ENCODE peak calls at places on chromosomes 12 and 14, in eight cellular contexts. A is left ventricle myocardium inferior, W is fibroblast of pulmonary artery, C is endothelial cell, G is B cell, N is HepG2, Z is GM20000, K is tibial artery. P is an unnamed sample.

GRCh38 chr12:28583771-28584261 is 393.6 kb downstream of the CCDC91 start:
- DNase-seq in A (no peak), K (no peak), N (no peak), C (no peak), Z (no peak), G (no peak), W (peak), P (no peak)

GRCh38 chr12:71556881-71557280 is 106.8 kb downstream of the ZFC3H1 start:
- DNase-seq in C (no peak), A (no peak), G (no peak), K (no peak), N (peak), Z (no peak), W (peak), P (no peak)

GRCh38 chr12:128339121-128339520 is 72.2 kb downstream of the TMEM132C start:
- DNase-seq in G (no peak), C (no peak), A (no peak), N (no peak), Z (no peak), K (no peak), W (no peak), P (no peak)

GRCh38 chr12:127613056-127613455 is 653.9 kb upstream of the TMEM132C start:
- DNase-seq in K (no peak), N (no peak), W (no peak), G (no peak), Z (no peak), A (no peak), C (no peak), P (no peak)

GRCh38 chr14:65637780-65638179 is 225.2 kb downstream of the FUT8 start:
- DNase-seq in N (no peak), A (no peak), G (no peak), K (no peak), W (no peak), C (no peak), Z (peak), P (peak)

GRCh38 chr12:76259660-76260389 is 88.4 kb downstream of the BBS10 start:
- DNase-seq in C (no peak), A (no peak), G (no peak), N (no peak), Z (no peak), K (no peak), W (peak), P (no peak)

GRCh38 chr12:6047249-6048227 is 76.9 kb downstream of the VWF start:
- DNase-seq in Z (no peak), N (no peak), G (no peak), W (peak), K (no peak), A (no peak), C (no peak), P (no peak)

GRCh38 chr12:5487971-5488955 is 56.4 kb downstream of the NTF3 start:
- DNase-seq in Z (no peak), A (no peak), G (no peak), C (no peak), N (no peak), W (peak), K (no peak), P (no peak)

GRCh38 chr12:89192419-89192818 is 159.9 kb downstream of the DUSP6 start:
- DNase-seq in N (peak), K (no peak), A (no peak), Z (no peak), W (no peak), G (no peak), C (no peak), P (no peak)

GRCh38 chr12:49903700-49904423 is at the start of gene FAIM2:
- DNase-seq in Z (no peak), N (no peak), K (peak), G (peak), C (no peak), W (peak), A (peak), P (no peak)

GRCh38 chr12:104743181-104743580 is 214.9 kb downstream of the SLC41A2 start:
- DNase-seq in A (no peak), W (no peak), Z (no peak), N (no peak), K (no peak), C (no peak), G (no peak), P (no peak)

GRCh38 chr14:105039458-105040205 is 18.7 kb upstream of the CDCA4 start:
- DNase-seq in A (no peak), W (no peak), C (no peak), N (peak), G (no peak), Z (no peak), K (no peak), P (no peak)

GRCh38 chr14:104973215-104974145 is 4.7 kb downstream of the AHNAK2 start:
- DNase-seq in K (peak), Z (no peak), A (peak), G (no peak), N (no peak), C (no peak), W (peak), P (no peak)

GRCh38 chr12:108482717-108483212 is 32.3 kb upstream of the FICD start:
- DNase-seq in G (no peak), A (no peak), N (no peak), K (no peak), Z (no peak), C (no peak), W (no peak), P (no peak)

GRCh38 chr14:54686219-54686870 is 119.4 kb downstream of the SAMD4A start:
- DNase-seq in N (no peak), W (peak), G (no peak), A (peak), Z (no peak), K (peak), C (no peak), P (peak)

GRCh38 chr12:2643736-2644135 is 151.0 kb upstream of the FKBP4 start:
- DNase-seq in C (no peak), K (no peak), Z (no peak), G (no peak), W (no peak), N (no peak), A (no peak), P (no peak)

GRCh38 chr14:38291681-38292459 is 36.0 kb upstream of the CLEC14A start:
- DNase-seq in W (peak), K (no peak), C (no peak), Z (no peak), A (no peak), G (no peak), N (no peak), P (no peak)

DNA sequence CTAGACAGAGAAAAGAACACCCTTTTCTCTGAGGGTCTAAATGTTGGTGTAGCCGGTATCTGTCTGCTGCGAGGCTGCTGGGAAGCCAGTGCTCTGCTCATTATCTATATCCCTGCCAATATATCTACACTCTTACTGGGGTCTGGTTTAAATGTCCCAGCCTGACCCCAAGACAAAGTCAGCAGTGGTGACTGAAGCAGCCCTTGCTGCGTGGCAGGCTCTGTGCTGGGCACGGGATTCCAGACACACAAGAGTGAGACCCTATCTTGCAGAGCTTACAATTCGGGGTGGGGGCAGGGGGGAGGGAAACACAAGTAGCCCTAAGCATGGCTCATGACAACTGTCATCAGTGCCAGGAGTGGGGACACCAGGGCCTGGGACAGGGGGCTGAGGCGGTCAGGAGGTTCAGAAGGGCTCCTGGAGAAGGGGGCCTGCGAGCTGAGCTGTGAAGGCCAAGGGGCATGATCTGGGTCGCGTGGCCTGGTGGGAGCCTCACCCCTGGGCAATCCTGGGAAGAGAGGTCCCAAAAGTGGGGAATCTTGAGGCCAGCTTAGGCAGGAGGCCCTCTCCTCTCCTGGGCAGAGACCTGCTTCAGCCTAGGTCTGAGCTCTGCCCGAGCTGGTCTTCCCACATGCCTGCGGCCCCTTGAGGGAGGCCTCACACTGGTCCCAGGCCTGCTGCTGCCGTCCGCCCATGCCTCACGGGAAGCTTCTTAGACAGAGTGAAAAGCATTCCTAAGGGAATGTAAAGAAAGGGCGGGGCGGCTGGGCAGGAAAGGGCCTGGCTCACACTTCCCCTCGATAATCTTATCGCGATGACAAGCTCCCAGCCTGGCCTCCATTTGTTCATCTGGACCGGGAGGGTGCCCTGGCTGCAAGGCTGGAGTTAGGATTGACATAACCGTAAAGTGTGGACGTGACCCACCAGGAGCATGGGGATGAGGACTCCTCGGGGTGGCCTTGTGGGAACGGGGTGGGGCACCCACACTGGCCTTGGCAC is 7.3 kb upstream of the RCOR1 start:
- DNase-seq in K (no peak), W (peak), N (no peak), Z (no peak), C (peak), G (no peak), A (no peak), P (no peak)
- TF ChIP-seq CTCF in K (no peak), W (no peak), N (no peak), Z (no peak), C (no peak), G (no peak), A (no peak), P (no peak)

GRCh38 chr12:53224268-53224896 is 7.6 kb downstream of the RARG start:
- DNase-seq in N (peak), C (no peak), A (no peak), G (no peak), K (no peak), Z (no peak), W (no peak), P (no peak)
- TF ChIP-seq CTCF in N (no peak), C (no peak), A (peak), G (no peak), K (no peak), Z (no peak), W (peak), P (no peak)

GRCh38 chr12:9636807-9637206 is 29.1 kb upstream of the KLRB1 start:
- DNase-seq in N (peak), K (no peak), A (no peak), C (no peak), W (no peak), G (no peak), Z (no peak), P (no peak)
- TF ChIP-seq CTCF in N (no peak), K (no peak), A (no peak), C (no peak), W (peak), G (no peak), Z (no peak), P (no peak)

GRCh38 chr14:91038439-91038838 is 22.0 kb downstream of the RPS6KA5 start:
- DNase-seq in G (no peak), C (no peak), N (no peak), A (no peak), Z (no peak), W (peak), K (peak), P (no peak)
- TF ChIP-seq CTCF in G (no peak), C (no peak), N (no peak), A (no peak), Z (no peak), W (no peak), K (no peak), P (no peak)

GRCh38 chr14:97275276-97275675 is 478.1 kb downstream of the VRK1 start:
- DNase-seq in G (no peak), W (no peak), N (no peak), K (no peak), Z (no peak), A (no peak), C (no peak), P (no peak)

GRCh38 chr14:97270308-97270707 is 473.1 kb downstream of the VRK1 start:
- DNase-seq in G (no peak), N (peak), C (no peak), W (no peak), A (no peak), Z (no peak), K (no peak), P (no peak)

GRCh38 chr14:97274626-97275025 is 477.4 kb downstream of the VRK1 start:
- DNase-seq in C (no peak), A (no peak), W (no peak), K (no peak), N (no peak), G (no peak), Z (no peak), P (no peak)

GRCh38 chr14:97276573-97276972 is 479.4 kb downstream of the VRK1 start:
- DNase-seq in N (no peak), C (no peak), Z (no peak), W (no peak), K (no peak), A (no peak), G (no peak), P (no peak)

GRCh38 chr14:97273540-97273939 is 476.4 kb downstream of the VRK1 start:
- DNase-seq in N (no peak), W (no peak), Z (no peak), C (no peak), G (no peak), A (no peak), K (no peak), P (no peak)
- TF ChIP-seq CTCF in N (no peak), W (no peak), Z (no peak), C (no peak), G (no peak), A (no peak), K (no peak), P (peak)